ENCODE peak calls at places on chromosomes 4 and X, in seven cellular contexts. P, K, O, G, I, A and T are unnamed samples.

GRCh38 chrX:31931225-31931624 is 859.4 kb upstream of the FTHL17 start:
- DNase-seq in P (peak; percentile 12), K (no peak), O (peak; percentile 59), G (peak; percentile 69), I (no peak), A (no peak), T (peak; percentile 47)

GRCh38 chrX:3603026-3603661 is 110.3 kb downstream of the PRKX start:
- DNase-seq in P (no peak), K (no peak), O (no peak), G (no peak), I (no peak), A (no peak), T (no peak)

GRCh38 chr4:168319486-168320019 is 1.0 kb upstream of the DDX60 start:
- DNase-seq in P (no peak), K (no peak), O (peak; percentile 51), G (peak; percentile 42), I (no peak), A (no peak), T (no peak)

GRCh38 chr4:6293661-6294060 is 24.0 kb downstream of the WFS1 start:
- DNase-seq in P (no peak), K (no peak), O (no peak), G (no peak), I (no peak), A (no peak), T (no peak)

GRCh38 chr4:99679204-99679603 is 21.6 kb upstream of the C4orf54 start:
- DNase-seq in P (no peak), K (peak; percentile 43), O (no peak), G (peak; percentile 7), I (no peak), A (no peak), T (no peak)

GRCh38 chr4:118927976-118928375 is 39.3 kb downstream of the SYNPO2 start:
- DNase-seq in P (no peak), K (peak; percentile 40), O (no peak), G (no peak), I (no peak), A (no peak), T (no peak)

GRCh38 chr4:47084795-47085194 is 53.4 kb downstream of the GABRB1 start:
- DNase-seq in P (no peak), K (no peak), O (no peak), G (no peak), I (no peak), A (no peak), T (no peak)

GRCh38 chr4:99028187-99028586 is 32.7 kb downstream of the METAP1 start:
- DNase-seq in P (no peak), K (no peak), O (peak; percentile 55), G (peak; percentile 58), I (no peak), A (no peak), T (no peak)

GRCh38 chrX:129529685-129530281 is 6.5 kb upstream of the SMARCA1 start:
- DNase-seq in P (peak; percentile 46), K (no peak), O (peak; percentile 55), G (peak; percentile 55), I (no peak), A (peak; percentile 17), T (no peak)

GRCh38 chr4:179941911-179942310 is 2301.3 kb upstream of the TENM3 start:
- DNase-seq in P (no peak), K (no peak), O (no peak), G (no peak), I (no peak), A (no peak), T (no peak)

GRCh38 chrX:144716187-144716586 is 531.1 kb upstream of the SPANXN1 start:
- DNase-seq in P (no peak), K (no peak), O (no peak), G (no peak), I (no peak), A (no peak), T (no peak)

GRCh38 chr4:118967393-118967792 is 78.7 kb downstream of the SYNPO2 start:
- DNase-seq in P (peak; percentile 54), K (no peak), O (peak; percentile 50), G (peak; percentile 37), I (no peak), A (no peak), T (no peak)

GRCh38 chrX:11531226-11531625 is 134.5 kb downstream of the ARHGAP6 start:
- DNase-seq in P (peak; percentile 12), K (no peak), O (no peak), G (no peak), I (no peak), A (no peak), T (no peak)

GRCh38 chrX:17553451-17553850 is 178.5 kb downstream of the NHS start:
- DNase-seq in P (peak; percentile 57), K (no peak), O (peak; percentile 90), G (peak; percentile 82), I (no peak), A (no peak), T (no peak)

GRCh38 chr4:138243369-138243768 is 1.2 kb upstream of the SLC7A11 start:
- DNase-seq in P (peak; percentile 70), K (no peak), O (peak; percentile 34), G (no peak), I (no peak), A (no peak), T (no peak)

GRCh38 chr4:184473515-184474260 is 662 bp downstream of the IRF2 start:
- DNase-seq in P (no peak), K (peak; percentile 42), O (peak; percentile 54), G (no peak), I (peak; percentile 72), A (peak; percentile 71), T (no peak)

GRCh38 chr4:139902328-139903217 is 237.0 kb downstream of the MGST2 start:
- DNase-seq in P (no peak), K (no peak), O (no peak), G (peak; percentile 3), I (no peak), A (peak; percentile 54), T (no peak)
- H3K4me3 ChIP-seq in P (no peak overlapping the region), K (peak overlapping the region; percentile 43), O (no peak overlapping the region), G (peak overlapping the region; percentile 5), I (no peak overlapping the region), A (peak overlapping the region; percentile 2), T (peak overlapping the region; percentile 21)

GRCh38 chr4:155578219-155578618 is 88.4 kb upstream of the GUCY1A1 start:
- DNase-seq in P (no peak), K (no peak), O (no peak), G (no peak), I (no peak), A (no peak), T (no peak)

GRCh38 chr4:155587766-155588165 is 78.9 kb upstream of the GUCY1A1 start:
- DNase-seq in P (no peak), K (no peak), O (no peak), G (no peak), I (no peak), A (no peak), T (no peak)

GRCh38 chr4:155582031-155582430 is 84.6 kb upstream of the GUCY1A1 start:
- DNase-seq in P (no peak), K (no peak), O (no peak), G (no peak), I (no peak), A (no peak), T (no peak)

GRCh38 chr4:155578726-155579385 is 87.8 kb upstream of the GUCY1A1 start:
- DNase-seq in P (no peak), K (no peak), O (no peak), G (no peak), I (no peak), A (no peak), T (no peak)

GRCh38 chr4:155582971-155583437 is 83.6 kb upstream of the GUCY1A1 start:
- DNase-seq in P (no peak), K (no peak), O (peak; percentile 82), G (peak; percentile 86), I (peak; percentile 68), A (no peak), T (no peak)
- H3K4me3 ChIP-seq in P (no peak overlapping the region), K (no peak overlapping the region), O (no peak overlapping the region), G (no peak overlapping the region), I (no peak overlapping the region), A (no peak overlapping the region), T (no peak overlapping the region)

DNA sequence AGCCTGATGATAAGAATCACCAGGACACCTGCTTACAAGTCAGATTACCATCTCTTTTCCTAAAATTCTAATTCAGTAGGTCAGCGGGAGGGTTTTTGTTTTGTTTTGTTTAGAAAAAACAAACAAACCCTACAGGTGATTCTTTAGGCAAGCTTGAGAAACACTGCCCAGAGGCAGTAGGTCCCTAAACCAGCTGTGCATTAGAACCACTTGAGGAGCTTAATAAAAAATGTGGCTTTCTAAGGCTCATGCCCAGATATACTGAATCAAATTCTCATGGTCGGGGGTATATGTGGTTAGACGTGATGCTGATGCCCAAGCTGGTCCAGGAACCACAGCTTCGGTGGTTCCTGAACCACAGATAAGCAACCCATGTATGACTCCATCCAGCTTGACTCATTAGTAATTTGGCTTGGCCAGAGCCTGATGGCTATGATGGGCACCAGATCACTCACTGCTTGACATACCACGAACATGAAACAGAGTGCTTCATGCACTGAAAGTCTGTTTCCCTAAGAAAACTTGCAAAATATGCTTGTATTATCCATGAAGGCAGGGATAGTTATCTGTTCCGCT is 338.1 kb upstream of the F9 start:
- DNase-seq in P (no peak), K (no peak), O (no peak), G (no peak), I (no peak), A (no peak), T (no peak)
- H3K4me3 ChIP-seq in P (no peak overlapping the region), K (no peak overlapping the region), O (no peak overlapping the region), G (no peak overlapping the region), I (no peak overlapping the region), A (no peak overlapping the region), T (no peak overlapping the region)

GRCh38 chr4:61762722-61763627 is 562.8 kb downstream of the ADGRL3 start:
- DNase-seq in P (no peak), K (no peak), O (no peak), G (no peak), I (no peak), A (no peak), T (no peak)
- H3K4me3 ChIP-seq in P (no peak overlapping the region), K (no peak overlapping the region), O (no peak overlapping the region), G (no peak overlapping the region), I (no peak overlapping the region), A (no peak overlapping the region), T (no peak overlapping the region)

DNA sequence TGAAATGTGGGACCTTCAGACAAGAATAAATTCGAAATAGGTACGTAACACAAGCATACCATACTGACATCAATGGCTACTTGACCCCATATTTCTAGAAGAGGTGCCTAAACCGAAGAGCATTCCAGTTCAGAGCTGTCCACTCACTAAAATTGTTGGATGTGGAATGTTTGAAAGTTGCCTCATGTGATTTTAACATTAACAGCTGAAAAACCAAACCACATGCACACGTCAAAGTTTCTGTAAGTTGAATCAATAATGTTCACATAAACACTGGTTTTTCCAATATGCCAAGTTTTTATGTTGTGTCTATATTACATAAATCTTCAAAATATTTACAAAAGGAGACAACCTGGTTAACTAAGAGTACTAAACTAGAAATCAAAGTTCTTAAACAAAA is 3.5 kb downstream of the UBE2D3 start:
- DNase-seq in P (no peak), K (no peak), O (no peak), G (no peak), I (no peak), A (no peak), T (no peak)
- H3K4me3 ChIP-seq in P (peak overlapping the region; percentile 98), K (peak overlapping the region; percentile 97), O (peak overlapping the region; percentile 93), G (peak overlapping the region; percentile 90), I (peak overlapping the region; percentile 93), A (peak overlapping the region; percentile 92), T (peak overlapping the region; percentile 95)

GRCh38 chrX:27775984-27776383 is 31.8 kb upstream of the MAGEB10 start:
- DNase-seq in P (no peak), K (no peak), O (no peak), G (no peak), I (no peak), A (no peak), T (no peak)
- H3K4me3 ChIP-seq in P (no peak overlapping the region), K (no peak overlapping the region), O (no peak overlapping the region), G (no peak overlapping the region), I (no peak overlapping the region), A (no peak overlapping the region), T (no peak overlapping the region)